ENCODE peak calls at places on chromosomes 3 and 15, in six cellular contexts. C is sigmoid colon, O is lung, E is MM.1S, B is astrocyte of the spinal cord, X is dorsolateral prefrontal cortex. A is an unnamed sample.

GRCh38 chr3:29249829-29250228 is 31.0 kb upstream of the RBMS3 start:
- DNase-seq in B (no peak), O (no peak), C (no peak), E (no peak), X (no peak), A (no peak)

GRCh38 chr3:138435840-138436239 is 1.4 kb downstream of the ESYT3 start:
- DNase-seq in E (no peak), C (no peak), B (no peak), X (no peak), O (no peak), A (no peak)

GRCh38 chr3:154280161-154280560 is 44.1 kb downstream of the DHX36 start:
- DNase-seq in X (no peak), E (no peak), C (no peak), B (no peak), O (no peak), A (no peak)

GRCh38 chr3:128482857-128483656 is 9.9 kb downstream of the GATA2 start:
- DNase-seq in E (no peak), C (no peak), X (no peak), O (no peak), B (peak), A (no peak)

GRCh38 chr3:185936814-185937688 is 763 bp downstream of the TRA2B start:
- DNase-seq in O (peak), E (peak), C (peak), B (peak), X (peak), A (peak)

GRCh38 chr3:154932633-154933032 is 147.5 kb upstream of the MME start:
- DNase-seq in B (no peak), C (no peak), X (no peak), O (no peak), E (no peak), A (no peak)

GRCh38 chr3:122679085-122679466 is 1.6 kb upstream of the PARP14 start:
- DNase-seq in C (peak), O (peak), B (peak), X (peak), E (peak), A (peak)

GRCh38 chr3:195596648-195597628 is 13.2 kb upstream of the APOD start:
- DNase-seq in O (no peak), E (no peak), X (no peak), B (no peak), C (peak), A (no peak)

GRCh38 chr15:39649765-39650164 is 68.9 kb downstream of the THBS1 start:
- DNase-seq in O (no peak), C (no peak), B (no peak), E (no peak), X (no peak), A (no peak)

GRCh38 chr3:34001990-34002389 is 203.6 kb downstream of the PDCD6IP start:
- DNase-seq in O (no peak), X (no peak), E (no peak), C (no peak), B (no peak), A (no peak)

GRCh38 chr3:53195602-53196574 is 34.9 kb downstream of the PRKCD start:
- DNase-seq in C (no peak), B (peak), E (peak), X (no peak), O (peak), A (peak)

GRCh38 chr15:76991741-76992645 is 2.9 kb upstream of the PSTPIP1 start:
- DNase-seq in E (no peak), C (peak), O (no peak), B (no peak), X (no peak), A (no peak)

GRCh38 chr3:135756016-135756695 is 209.4 kb upstream of the PPP2R3A start:
- DNase-seq in O (no peak), X (no peak), E (no peak), B (no peak), C (no peak), A (no peak)

GRCh38 chr3:102400766-102401165 is 34.0 kb upstream of the ZPLD1 start:
- DNase-seq in B (peak), X (no peak), C (no peak), O (no peak), E (no peak), A (no peak)

GRCh38 chr15:32717290-32718081 is at the start of gene GREM1:
- DNase-seq in C (peak), B (peak), E (no peak), X (no peak), O (no peak), A (no peak)

GRCh38 chr3:196969660-196970546 is 1.3 kb upstream of the PIGZ start:
- DNase-seq in O (peak), C (no peak), X (no peak), E (peak), B (peak), A (peak)

GRCh38 chr15:77825143-77825542 is 192.4 kb upstream of the LINGO1 start:
- DNase-seq in B (no peak), C (no peak), O (no peak), E (no peak), X (no peak), A (no peak)

GRCh38 chr3:134652886-134653630 is 2.2 kb upstream of the KY start:
- DNase-seq in B (no peak), E (no peak), X (no peak), C (no peak), O (no peak), A (peak)

GRCh38 chr15:48703544-48703943 is 58.0 kb upstream of the FBN1 start:
- DNase-seq in C (no peak), O (no peak), X (no peak), E (no peak), B (peak), A (no peak)

GRCh38 chr3:40057077-40057476 is 247.7 kb downstream of the MYRIP start:
- DNase-seq in E (no peak), O (no peak), X (peak), C (no peak), B (no peak), A (no peak)

GRCh38 chr3:142910280-142910679 is 21.4 kb upstream of the PCOLCE2 start:
- DNase-seq in X (no peak), O (no peak), C (no peak), B (no peak), E (no peak), A (no peak)

GRCh38 chr15:76163429-76164020 is 103.7 kb downstream of the TMEM266 start:
- DNase-seq in O (peak), B (peak), E (no peak), C (peak), X (no peak), A (no peak)

GRCh38 chr3:159989973-159990846 is 1.6 kb downstream of the IL12A start:
- DNase-seq in O (no peak), X (no peak), B (no peak), E (no peak), C (no peak), A (no peak)

GRCh38 chr3:66393486-66394260 is 107.1 kb downstream of the LRIG1 start:
- DNase-seq in C (peak), X (no peak), E (no peak), B (peak), O (no peak), A (no peak)

GRCh38 chr3:57559526-57559925 is 3.5 kb downstream of the PDE12 start:
- DNase-seq in E (no peak), O (no peak), X (no peak), C (no peak), B (no peak), A (no peak)

GRCh38 chr3:171163724-171164465 is 137.4 kb upstream of the SLC2A2 start:
- DNase-seq in E (no peak), B (no peak), O (no peak), C (no peak), X (no peak), A (no peak)

GRCh38 chr3:150303776-150304175 is 104.3 kb upstream of the TSC22D2 start:
- DNase-seq in C (no peak), B (no peak), O (no peak), X (no peak), E (peak), A (no peak)

GRCh38 chr3:11379238-11379823 is 107.1 kb downstream of the ATG7 start:
- DNase-seq in X (no peak), B (peak), C (no peak), O (no peak), E (peak), A (peak)

GRCh38 chr3:32991781-32992180 is 40.3 kb downstream of the CCR4 start:
- DNase-seq in E (no peak), O (no peak), C (no peak), X (no peak), B (no peak), A (no peak)

GRCh38 chr3:138389841-138390581 is 41.6 kb downstream of the MRAS start:
- DNase-seq in C (no peak), O (no peak), B (peak), E (no peak), X (no peak), A (no peak)

GRCh38 chr3:182509312-182509711 is 284.0 kb upstream of the ATP11B start:
- DNase-seq in O (no peak), C (no peak), X (peak), E (no peak), B (no peak), A (no peak)

GRCh38 chr15:74319596-74320357 is 47.7 kb downstream of the CYP11A1 start:
- DNase-seq in B (no peak), E (no peak), X (no peak), O (no peak), C (no peak), A (no peak)

GRCh38 chr15:75840659-75841058 is 2.6 kb upstream of the UBE2Q2 start:
- DNase-seq in B (peak), C (no peak), E (no peak), O (no peak), X (no peak), A (no peak)

GRCh38 chr3:170532573-170532972 is 53.3 kb downstream of the SLC7A14 start:
- DNase-seq in B (no peak), C (no peak), E (peak), X (no peak), O (no peak), A (no peak)

GRCh38 chr15:70099966-70100494 is 2.3 kb upstream of the TLE3 start:
- DNase-seq in E (peak), O (no peak), B (no peak), X (no peak), C (no peak), A (peak)

GRCh38 chr15:70099167-70099965 is 1.6 kb upstream of the TLE3 start:
- DNase-seq in E (peak), B (peak), O (peak), X (peak), C (peak), A (peak)

GRCh38 chr15:70098461-70099166 is 897 bp upstream of the TLE3 start:
- DNase-seq in O (peak), X (no peak), E (peak), C (peak), B (peak), A (no peak)

GRCh38 chr15:70101459-70102113 is 3.9 kb upstream of the TLE3 start:
- DNase-seq in X (no peak), B (peak), E (peak), C (peak), O (peak), A (no peak)

DNA sequence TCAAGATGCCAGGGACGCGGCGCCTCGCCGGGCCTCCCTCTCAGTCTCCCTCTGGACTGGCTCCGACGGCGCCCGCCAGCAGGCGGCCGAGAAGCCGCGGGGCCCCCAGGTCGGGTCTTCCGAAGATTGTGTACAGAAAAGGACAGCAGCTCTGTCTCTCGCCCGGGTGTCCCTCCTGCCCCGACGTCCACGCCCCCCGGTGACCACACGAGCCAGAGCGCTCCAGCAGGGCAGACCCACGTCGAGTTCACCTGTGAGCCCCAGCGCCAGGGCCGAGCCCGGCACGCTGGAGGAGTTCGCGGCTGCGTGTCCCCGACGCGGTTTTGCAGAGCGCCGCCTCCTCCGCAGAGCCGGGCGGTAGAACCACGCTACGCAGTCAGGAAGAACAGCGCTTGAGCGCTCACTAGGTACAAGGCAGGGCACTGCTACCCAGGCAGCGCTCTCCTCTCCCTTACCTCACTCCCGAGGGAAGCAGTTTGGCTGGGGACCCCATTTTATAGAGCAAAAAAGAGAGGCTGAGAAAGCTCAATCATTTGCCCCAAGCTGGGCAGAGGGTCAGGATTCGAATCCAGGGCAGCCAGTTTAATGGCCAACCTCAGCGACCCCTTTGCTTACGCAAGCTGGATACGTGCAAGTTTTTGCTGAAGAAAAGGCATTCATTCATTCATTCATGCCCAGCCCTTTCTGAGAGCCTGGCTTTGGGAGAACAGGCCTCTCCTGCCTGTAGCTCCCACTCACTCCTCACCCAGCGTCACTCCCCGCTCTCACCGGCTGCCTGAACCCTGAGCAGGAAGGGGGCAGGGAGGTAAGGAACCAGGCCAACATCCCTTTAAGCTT is 3.0 kb upstream of the TLE3 start:
- DNase-seq in O (peak), C (peak), X (no peak), B (peak), E (peak), A (peak)
- TF ChIP-seq CTCF in O (no peak), C (no peak), X (peak), B (peak), E (peak), A (peak)

DNA sequence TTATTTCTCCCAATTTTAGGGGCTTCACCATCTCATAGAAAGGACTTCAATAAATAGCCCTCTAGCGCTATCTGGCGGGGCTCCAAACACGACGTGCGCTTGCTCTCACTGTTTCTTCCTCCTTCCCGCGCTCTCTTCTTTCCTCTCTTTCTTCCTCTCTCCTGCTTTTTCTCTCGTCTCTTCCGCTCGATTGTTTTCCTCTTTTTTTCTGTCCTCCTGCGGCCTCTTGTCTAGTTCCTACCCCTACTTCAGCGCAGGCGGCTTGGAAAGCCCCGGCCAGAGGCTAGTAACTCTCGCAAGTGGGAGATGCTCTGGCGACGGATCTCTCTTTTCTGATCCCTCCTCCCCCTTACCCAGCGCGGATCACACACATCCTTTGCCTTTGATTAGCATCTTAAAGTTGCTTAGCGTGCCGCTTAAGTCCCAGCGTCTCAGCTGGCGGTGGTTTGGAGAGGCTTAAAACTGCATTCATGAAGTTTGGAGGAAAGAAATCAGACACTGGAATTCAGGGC is 6.2 kb upstream of the MEIS2 start:
- DNase-seq in B (peak), E (peak), O (no peak), X (no peak), C (peak), A (no peak)
- TF ChIP-seq CTCF in B (peak), E (peak), O (no peak), X (peak), C (no peak), A (peak)

DNA sequence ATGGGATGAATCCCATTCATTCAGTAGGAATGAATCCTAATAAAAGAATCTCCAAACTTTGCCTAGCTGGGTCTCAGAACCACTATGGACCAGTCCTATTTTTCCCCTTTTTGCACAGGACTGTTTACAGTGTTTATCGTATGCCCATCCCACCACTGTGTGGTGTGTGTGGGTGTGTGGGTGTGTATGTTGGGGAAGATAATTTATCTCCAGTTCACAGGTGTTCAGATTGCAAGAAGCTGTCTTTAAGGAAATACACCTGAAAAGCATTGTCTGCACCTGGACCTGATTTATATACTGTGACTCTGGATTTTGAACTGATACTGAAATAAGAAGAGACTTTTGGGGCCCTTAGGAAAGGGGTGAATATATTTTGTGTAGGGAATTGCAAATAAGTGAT is 24.7 kb upstream of the SHF start:
- DNase-seq in C (no peak), X (no peak), B (no peak), O (no peak), E (no peak), A (no peak)
- TF ChIP-seq CTCF in C (no peak), X (no peak), B (no peak), O (no peak), E (no peak), A (no peak)

GRCh38 chr3:126955004-126955790 is 27.7 kb upstream of the PLXNA1 start:
- DNase-seq in X (no peak), O (no peak), E (no peak), B (no peak), C (peak), A (peak)

GRCh38 chr3:126952983-126953660 is 29.8 kb upstream of the PLXNA1 start:
- DNase-seq in E (no peak), O (no peak), B (no peak), C (peak), X (no peak), A (no peak)

GRCh38 chr3:126952261-126952982 is 30.5 kb upstream of the PLXNA1 start:
- DNase-seq in X (no peak), B (no peak), C (peak), O (no peak), E (no peak), A (no peak)

GRCh38 chr3:126956361-126956760 is 26.6 kb upstream of the PLXNA1 start:
- DNase-seq in X (no peak), E (no peak), B (no peak), C (peak), O (no peak), A (no peak)

DNA sequence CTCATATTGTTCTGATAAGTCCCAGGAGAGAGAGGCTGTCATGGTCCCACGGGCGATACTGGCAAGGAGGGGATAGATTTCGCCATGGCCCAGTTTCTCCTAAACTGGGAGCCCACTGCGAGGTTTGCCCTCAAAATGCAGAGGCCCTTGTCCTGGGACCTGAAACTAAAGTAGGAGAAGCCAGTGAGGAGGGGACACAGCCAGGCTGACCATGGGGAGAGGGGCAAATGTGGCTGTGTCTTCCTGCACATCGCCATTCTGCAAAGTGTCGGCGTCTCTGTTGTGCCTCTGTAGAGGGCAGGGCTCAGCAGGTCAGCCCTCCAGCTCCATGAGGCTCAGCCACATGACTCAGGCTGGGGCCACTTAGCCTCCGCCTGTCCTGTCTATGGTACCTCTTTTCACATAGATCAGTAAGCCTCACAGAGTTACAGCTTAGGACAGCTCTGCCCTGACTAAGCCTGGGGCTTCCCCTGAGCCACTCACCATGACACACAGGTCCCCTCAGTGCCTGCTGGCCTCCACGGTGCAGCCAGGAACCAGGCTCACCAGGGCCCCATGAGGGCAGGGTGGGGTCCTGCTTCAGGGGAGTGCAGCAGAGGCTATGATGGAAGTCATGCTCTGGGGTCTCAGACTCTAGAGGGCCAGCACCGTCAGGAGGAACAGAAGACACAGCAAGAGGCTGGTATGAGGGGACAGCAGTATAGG is 28.6 kb upstream of the PLXNA1 start:
- DNase-seq in O (no peak), C (peak), B (no peak), X (no peak), E (no peak), A (peak)
- TF ChIP-seq CTCF in O (no peak), C (no peak), B (no peak), X (no peak), E (no peak), A (no peak)

GRCh38 chr3:172696357-172696756 is 14.5 kb downstream of the NCEH1 start:
- DNase-seq in C (no peak), E (no peak), B (no peak), O (no peak), X (no peak), A (no peak)

GRCh38 chr3:172699070-172699469 is 11.8 kb downstream of the NCEH1 start:
- DNase-seq in E (no peak), X (no peak), O (no peak), B (no peak), C (no peak), A (no peak)

GRCh38 chr3:172701056-172701455 is 9.8 kb downstream of the NCEH1 start:
- DNase-seq in E (no peak), X (no peak), C (no peak), O (no peak), B (no peak), A (no peak)

GRCh38 chr3:172697558-172697957 is 13.3 kb downstream of the NCEH1 start:
- DNase-seq in E (no peak), B (no peak), X (no peak), C (no peak), O (no peak), A (no peak)

DNA sequence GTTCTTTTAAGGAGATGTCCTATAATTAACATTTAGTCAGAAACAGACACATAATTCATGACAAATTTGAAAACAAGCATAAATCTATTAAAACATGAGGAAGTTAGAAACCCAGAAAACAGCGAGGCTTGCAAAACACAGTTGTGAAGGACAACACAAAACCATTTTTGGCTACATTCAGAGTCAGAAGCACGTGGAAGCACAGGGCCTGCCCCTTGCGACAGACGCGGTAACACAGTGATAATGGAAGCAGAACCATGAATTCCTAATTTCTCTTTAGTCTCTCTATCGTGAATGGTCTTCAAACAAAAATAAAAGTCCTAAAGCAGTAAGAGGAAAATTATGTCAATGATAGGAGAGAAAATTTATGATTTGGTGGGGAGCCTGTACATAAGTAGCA is 12.2 kb downstream of the NCEH1 start:
- DNase-seq in C (no peak), B (no peak), O (no peak), X (no peak), E (no peak), A (no peak)
- TF ChIP-seq CTCF in C (no peak), B (no peak), O (no peak), X (no peak), E (no peak), A (no peak)

GRCh38 chr15:98838387-98839259 is 169.0 kb downstream of the PGPEP1L start:
- DNase-seq in X (no peak), E (no peak), B (no peak), O (no peak), C (no peak), A (no peak)
- TF ChIP-seq CTCF in X (no peak), E (no peak), B (no peak), O (no peak), C (no peak), A (no peak)

A was measured in GM13976.